ENCODE peak calls at places on chromosomes 4 and X, in four cellular contexts. T is K562, K is A549, P is endothelial cell of umbilical vein. S is an unnamed sample.

GRCh38 chrX:24259544-24260240 is 54.2 kb downstream of the SUPT20HL2 start:
- DNase-seq in T (peak), K (peak), P (peak), S (peak)

GRCh38 chr4:107625503-107625902 is 94.5 kb downstream of the PAPSS1 start:
- DNase-seq in T (no peak), K (no peak), P (no peak), S (no peak)

GRCh38 chrX:153723351-153724251 is 586 bp downstream of the BCAP31 start:
- DNase-seq in P (peak), K (peak), T (peak), S (peak)

GRCh38 chrX:48702716-48703115 is 6.2 kb downstream of the SUV39H1 start:
- DNase-seq in K (no peak), T (no peak), P (no peak), S (no peak)

GRCh38 chr4:172995161-172995560 is 173.4 kb upstream of the GALNT7 start:
- DNase-seq in T (no peak), K (no peak), P (no peak), S (no peak)

GRCh38 chr4:19195696-19196095 is 1056.0 kb upstream of the SLIT2 start:
- DNase-seq in T (no peak), K (no peak), P (no peak), S (no peak)

GRCh38 chr4:206054-206453 is 81.8 kb downstream of the ZNF718 start:
- DNase-seq in K (no peak), P (no peak), T (no peak), S (no peak)

GRCh38 chrX:1140236-1140681 is 72.2 kb downstream of the CRLF2 start:
- DNase-seq in K (no peak), T (no peak), P (no peak), S (no peak)

GRCh38 chrX:23292979-23293651 is 41.5 kb upstream of the PTCHD1 start:
- DNase-seq in K (no peak), P (no peak), T (no peak), S (no peak)

GRCh38 chr4:137980641-137981040 is 261.5 kb downstream of the SLC7A11 start:
- DNase-seq in T (no peak), K (peak), P (no peak), S (no peak)

GRCh38 chr4:84927428-84927827 is 39.1 kb downstream of the WDFY3 start:
- DNase-seq in P (no peak), T (no peak), K (no peak), S (no peak)

GRCh38 chr4:122899682-122900081 is 22.7 kb downstream of the NUDT6 start:
- DNase-seq in T (no peak), P (no peak), K (no peak), S (no peak)

GRCh38 chrX:84188320-84188834 is 378 bp upstream of the RPS6KA6 start:
- DNase-seq in K (peak), T (no peak), P (peak), S (no peak)

GRCh38 chr4:102169345-102169744 is 175.9 kb downstream of the SLC39A8 start:
- DNase-seq in P (no peak), K (peak), T (no peak), S (peak)

GRCh38 chrX:32778965-32779364 is 432.4 kb downstream of the DMD start:
- DNase-seq in P (no peak), T (no peak), K (no peak), S (no peak)

GRCh38 chrX:85327060-85327333 is 52.5 kb downstream of the POF1B start:
- DNase-seq in K (no peak), P (no peak), T (no peak), S (no peak)

GRCh38 chr4:96260071-96260682 is 420.3 kb downstream of the PDHA2 start:
- DNase-seq in K (no peak), T (no peak), P (no peak), S (no peak)

GRCh38 chr4:138182838-138183426 is 59.2 kb downstream of the SLC7A11 start:
- DNase-seq in P (peak), T (peak), K (peak), S (peak)

GRCh38 chr4:71126719-71127118 is 133.3 kb downstream of the DCK start:
- DNase-seq in T (no peak), P (no peak), K (peak), S (no peak)

GRCh38 chr4:52312722-52313121 is 261.6 kb downstream of the SPATA18 start:
- DNase-seq in K (no peak), P (no peak), T (no peak), S (no peak)

GRCh38 chr4:129583868-129584267 is 487.9 kb downstream of the C4orf33 start:
- DNase-seq in T (no peak), P (no peak), K (no peak), S (peak)

GRCh38 chr4:31341601-31342375 is 621.6 kb downstream of the PCDH7 start:
- DNase-seq in P (no peak), T (no peak), K (peak), S (no peak)

GRCh38 chr4:118981171-118981838 is 92.7 kb downstream of the SYNPO2 start:
- DNase-seq in P (no peak), T (no peak), K (no peak), S (no peak)

GRCh38 chr4:119810001-119810400 is 181.4 kb upstream of the PDE5A start:
- DNase-seq in P (no peak), K (no peak), T (no peak), S (no peak)

GRCh38 chr4:91958651-91959050 is 345.1 kb upstream of the GRID2 start:
- DNase-seq in T (no peak), P (no peak), K (no peak), S (no peak)

GRCh38 chr4:174214102-174214878 is 69.2 kb downstream of the FBXO8 start:
- DNase-seq in K (no peak), P (no peak), T (no peak), S (peak)

GRCh38 chr4:27154706-27155105 is 294.1 kb downstream of the STIM2 start:
- DNase-seq in T (no peak), P (no peak), K (no peak), S (no peak)

GRCh38 chr4:183636923-183637322 is 22.1 kb downstream of the RWDD4 start:
- DNase-seq in T (no peak), K (peak), P (peak), S (no peak)

GRCh38 chrX:41653125-41653524 is 35.6 kb upstream of the GPR34 start:
- DNase-seq in T (no peak), P (no peak), K (no peak), S (no peak)

GRCh38 chr4:182929296-182929695 is 12.1 kb upstream of the DCTD start:
- DNase-seq in P (no peak), T (no peak), K (peak), S (no peak)

GRCh38 chr4:77989986-77990385 is 67.1 kb upstream of the FRAS1 start:
- DNase-seq in P (no peak), T (no peak), K (no peak), S (peak)

GRCh38 chr4:32775049-32775448 is 2054.9 kb downstream of the PCDH7 start:
- DNase-seq in T (peak), P (no peak), K (peak), S (peak)

GRCh38 chr4:168634276-168634802 is 137.5 kb downstream of the PALLD start:
- DNase-seq in T (no peak), P (peak), K (no peak), S (peak)

GRCh38 chrX:27740933-27741332 is 66.9 kb upstream of the MAGEB10 start:
- DNase-seq in K (no peak), P (no peak), T (no peak), S (no peak)

GRCh38 chr4:86481429-86481828 is 112.7 kb upstream of the PTPN13 start:
- DNase-seq in T (no peak), K (no peak), P (no peak), S (no peak)

GRCh38 chrX:56232221-56233082 is at the start of gene KLF8:
- DNase-seq in T (peak), P (no peak), K (no peak), S (peak)

GRCh38 chr4:2263701-2264321 is 1.9 kb upstream of the MXD4 start:
- DNase-seq in P (no peak), T (no peak), K (no peak), S (no peak)

GRCh38 chrX:19840899-19841648 is 46.3 kb downstream of the SH3KBP1 start:
- DNase-seq in K (no peak), T (peak), P (no peak), S (peak)

GRCh38 chr4:188400456-188400855 is 261.2 kb downstream of the TRIML1 start:
- DNase-seq in K (no peak), P (no peak), T (no peak), S (no peak)

GRCh38 chr4:56686537-56687231 is 5.6 kb upstream of the HOPX start:
- DNase-seq in P (no peak), T (no peak), K (no peak), S (no peak)

GRCh38 chr4:11004818-11005217 is 320.2 kb upstream of the CLNK start:
- DNase-seq in K (no peak), P (no peak), T (no peak), S (no peak)

GRCh38 chr4:11002961-11003360 is 318.4 kb upstream of the CLNK start:
- DNase-seq in P (no peak), T (no peak), K (no peak), S (no peak)

GRCh38 chr4:10998826-10999225 is 314.3 kb upstream of the CLNK start:
- DNase-seq in T (no peak), K (no peak), P (no peak), S (no peak)
- TF ChIP-seq MYC in T (no peak), K (no peak), P (no peak), S (no peak)

GRCh38 chrX:9357500-9358139 is 107.2 kb upstream of the TBL1X start:
- DNase-seq in P (no peak), T (peak), K (no peak), S (no peak)
- TF ChIP-seq MYC in P (no peak), T (no peak), K (no peak), S (no peak)

DNA sequence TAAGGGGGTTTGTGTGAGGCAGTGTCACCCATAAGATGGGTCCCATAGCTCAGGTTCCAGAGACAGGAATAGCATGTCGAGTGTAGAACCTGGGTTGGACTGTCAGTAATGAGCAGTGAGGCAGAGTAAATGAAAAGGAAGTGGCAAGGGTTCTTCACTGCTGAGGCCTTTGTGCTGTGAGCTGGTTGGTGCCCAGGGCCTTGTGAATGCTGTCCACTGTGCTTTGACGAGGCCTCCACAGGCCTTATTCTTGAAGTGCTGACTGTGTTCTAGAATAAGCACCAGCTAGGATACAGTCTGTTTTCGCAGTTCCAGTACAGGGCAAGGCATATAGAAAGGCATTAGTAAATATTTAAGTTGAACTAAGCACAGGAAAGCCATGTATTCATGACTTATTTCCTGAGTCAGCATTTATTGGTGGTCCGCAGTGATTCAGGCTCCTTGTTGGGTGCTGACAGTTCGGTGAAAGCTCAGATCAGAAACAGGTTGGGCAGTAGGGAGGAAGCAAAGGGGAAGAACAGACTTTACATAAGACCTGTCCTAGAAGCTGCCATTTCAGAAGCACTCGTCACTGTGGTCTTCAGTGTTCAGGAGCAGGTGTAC is 25.6 kb upstream of the TADA2B start:
- DNase-seq in P (no peak), K (no peak), T (no peak), S (no peak)
- TF ChIP-seq MYC in P (no peak), K (no peak), T (no peak), S (no peak)

GRCh38 chr4:108834787-108835384 is 72.0 kb upstream of the ETNPPL start:
- DNase-seq in T (peak), P (peak), K (peak), S (peak)
- TF ChIP-seq MYC in T (no peak), P (no peak), K (no peak), S (no peak)

GRCh38 chr4:54423066-54423465 is 194.0 kb downstream of the PDGFRA start:
- DNase-seq in P (no peak), K (no peak), T (no peak), S (no peak)
- TF ChIP-seq MYC in P (no peak), K (no peak), T (no peak), S (no peak)

GRCh38 chr4:75844151-75844662 is 58.0 kb downstream of the PPEF2 start:
- DNase-seq in P (peak), T (no peak), K (peak), S (no peak)
- TF ChIP-seq MYC in P (no peak), T (no peak), K (no peak), S (no peak)